ENCODE peak calls at places on chromosomes 12 and 14, in five cellular contexts. I, L, Y, T and Q are unnamed samples. For H3K4me1, the result is how much of the 10 kb centered on the place peaks cover.

GRCh38 chr14:69643430-69644200 is 32.2 kb downstream of the SUSD6 start:
- DNase-seq in L (peak), Y (no peak), T (no peak), I (peak), Q (peak)

GRCh38 chr12:108803428-108804105 is 53.8 kb downstream of the SSH1 start:
- DNase-seq in I (peak), L (peak), Y (peak), T (peak), Q (peak)

GRCh38 chr12:6612247-6612646 is 5.1 kb upstream of the CHD4 start:
- DNase-seq in L (no peak), T (no peak), I (no peak), Y (no peak), Q (no peak)

GRCh38 chr14:92513966-92514843 is 624 bp downstream of the RIN3 start:
- DNase-seq in T (peak), I (no peak), L (no peak), Y (peak), Q (no peak)

GRCh38 chr12:51517800-51518199 is 73.2 kb upstream of the SCN8A start:
- DNase-seq in Y (no peak), I (no peak), L (no peak), T (no peak), Q (no peak)

GRCh38 chr12:45553204-45553603 is 176.3 kb upstream of the ARID2 start:
- DNase-seq in L (no peak), I (peak), Y (no peak), T (no peak), Q (no peak)

GRCh38 chr12:121992059-121992879 is 29.4 kb upstream of the BCL7A start:
- DNase-seq in T (no peak), Y (peak), I (peak), L (no peak), Q (no peak)

GRCh38 chr12:62256408-62257079 is 3.7 kb upstream of the USP15 start:
- DNase-seq in T (no peak), I (no peak), L (no peak), Y (no peak), Q (no peak)

GRCh38 chr12:16605666-16606116 is 271 bp downstream of the LMO3 start:
- DNase-seq in I (peak), L (no peak), T (no peak), Y (peak), Q (peak)

GRCh38 chr12:49364989-49365388 is 2.3 kb upstream of the SPATS2 start:
- DNase-seq in T (no peak), L (no peak), Y (no peak), I (peak), Q (no peak)

GRCh38 chr14:80996049-80996901 is 40.9 kb downstream of the TSHR start:
- DNase-seq in Y (peak), I (peak), L (no peak), T (peak), Q (peak)

GRCh38 chr14:79037593-79037992 is 867.4 kb downstream of the NRXN3 start:
- DNase-seq in L (no peak), Y (no peak), T (no peak), I (no peak), Q (no peak)
- H3K4me1 ChIP-seq in L (under half), Y (under half), T (under half), I (under half), Q (under half)

GRCh38 chr14:60656755-60657608 is 7.7 kb upstream of the SIX1 start:
- DNase-seq in Y (peak), L (peak), T (peak), I (peak), Q (peak)

GRCh38 chr14:60658909-60659585 is 9.8 kb upstream of the SIX1 start:
- DNase-seq in T (no peak), I (peak), Y (no peak), L (no peak), Q (no peak)

GRCh38 chr14:60655898-60656754 is 6.8 kb upstream of the SIX1 start:
- DNase-seq in T (no peak), L (no peak), Y (no peak), I (no peak), Q (no peak)

GRCh38 chr14:60657609-60657983 is 8.3 kb upstream of the SIX1 start:
- DNase-seq in L (no peak), T (no peak), Y (no peak), I (no peak), Q (no peak)

DNA sequence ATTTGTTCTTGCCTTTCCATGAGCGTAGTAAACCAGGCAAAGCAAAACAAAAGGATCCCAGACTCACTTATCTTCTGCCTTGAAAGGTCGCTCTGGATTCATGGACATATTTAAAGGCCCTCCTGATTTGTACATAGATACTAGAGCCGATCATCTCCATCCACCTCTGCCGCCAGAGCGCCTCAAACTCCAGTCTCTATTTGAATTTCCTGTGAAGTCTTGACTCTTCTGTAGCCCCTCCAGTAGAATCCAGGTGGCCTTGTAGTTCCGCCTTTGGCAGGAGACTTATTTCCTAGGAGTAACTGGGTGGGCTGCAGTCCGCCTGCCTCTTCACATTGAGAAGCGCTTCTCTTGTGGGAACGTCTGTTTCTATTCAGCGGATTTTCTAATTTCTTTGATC is 8.8 kb upstream of the SIX1 start:
- DNase-seq in I (peak), Y (no peak), L (no peak), T (no peak), Q (no peak)
- H3K4me1 ChIP-seq in I (under half), Y (under half), L (under half), T (under half), Q (under half)

DNA sequence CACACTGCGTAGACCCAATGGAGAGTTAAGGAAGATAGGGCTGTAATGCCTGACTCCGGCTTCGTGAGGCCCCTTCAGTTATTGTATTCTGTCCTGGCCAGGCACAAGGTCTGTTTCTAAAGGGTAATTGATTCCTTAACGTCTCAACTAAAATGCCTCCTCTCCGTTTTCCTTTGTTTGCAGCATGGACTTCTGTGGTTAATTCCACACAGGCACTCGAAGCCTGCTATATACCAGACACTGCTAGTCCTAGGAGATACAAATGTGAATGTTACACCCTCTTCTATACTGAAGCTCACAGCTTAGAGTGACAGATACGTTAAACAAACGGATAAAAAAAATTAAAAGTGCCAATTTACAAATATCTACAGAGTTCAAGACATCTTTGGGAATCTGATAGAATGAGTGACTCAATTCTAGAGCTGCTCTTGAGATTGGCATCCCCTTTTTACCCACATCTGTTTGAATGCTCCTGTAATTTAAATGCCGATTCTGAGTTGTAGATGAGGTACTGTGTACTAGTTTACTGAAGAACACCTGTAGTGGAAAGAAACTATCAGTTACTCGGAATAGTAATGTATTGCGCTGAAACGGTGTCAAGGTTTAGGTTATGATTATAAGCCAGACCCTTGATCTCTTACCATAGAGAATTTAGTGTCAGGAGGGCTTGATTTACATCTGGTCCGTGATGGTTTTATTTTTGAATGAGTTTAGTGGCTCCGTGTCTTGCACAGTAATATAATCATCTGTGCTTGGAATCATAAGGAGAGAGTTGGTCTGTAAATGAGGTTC is 784 bp downstream of the PSMA6 start:
- DNase-seq in I (no peak), T (no peak), L (no peak), Y (no peak), Q (no peak)
- H3K4me1 ChIP-seq in I (under half), T (under half), L (half or more), Y (under half), Q (under half)

DNA sequence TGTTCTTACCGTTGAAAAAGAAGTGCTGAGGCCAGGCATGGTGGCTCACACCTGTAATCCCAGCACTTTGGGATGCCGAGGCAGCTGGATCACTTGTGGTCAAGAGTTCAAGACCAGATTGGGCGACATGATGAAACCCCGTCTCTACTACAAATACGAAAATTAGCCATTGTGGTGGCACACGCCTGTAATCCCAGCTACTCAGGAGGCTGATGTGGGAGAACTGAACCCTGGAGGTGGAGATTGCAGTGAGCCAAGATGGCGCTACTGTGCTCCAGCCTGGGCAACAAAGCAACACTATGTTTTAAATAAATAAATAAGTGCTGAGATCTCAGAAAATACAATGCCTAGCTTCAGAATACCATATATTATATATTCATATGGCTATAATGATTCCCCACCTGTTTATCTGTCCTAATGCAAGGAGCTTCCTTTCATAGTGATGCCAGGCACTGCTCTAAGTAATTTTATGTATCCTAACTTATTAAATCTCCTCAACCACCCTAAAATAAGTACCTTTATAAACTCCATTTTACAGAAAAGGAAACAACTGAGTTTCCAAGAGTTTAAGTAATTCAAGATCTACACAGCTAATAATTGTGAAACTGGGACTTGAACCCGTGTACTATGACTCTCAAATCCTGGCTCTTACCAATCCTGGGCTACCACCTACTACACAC is 7.3 kb downstream of the PHLDA1 start:
- DNase-seq in Y (no peak), I (peak), L (no peak), T (no peak), Q (no peak)
- H3K4me1 ChIP-seq in Y (under half), I (half or more), L (under half), T (under half), Q (under half)

DNA sequence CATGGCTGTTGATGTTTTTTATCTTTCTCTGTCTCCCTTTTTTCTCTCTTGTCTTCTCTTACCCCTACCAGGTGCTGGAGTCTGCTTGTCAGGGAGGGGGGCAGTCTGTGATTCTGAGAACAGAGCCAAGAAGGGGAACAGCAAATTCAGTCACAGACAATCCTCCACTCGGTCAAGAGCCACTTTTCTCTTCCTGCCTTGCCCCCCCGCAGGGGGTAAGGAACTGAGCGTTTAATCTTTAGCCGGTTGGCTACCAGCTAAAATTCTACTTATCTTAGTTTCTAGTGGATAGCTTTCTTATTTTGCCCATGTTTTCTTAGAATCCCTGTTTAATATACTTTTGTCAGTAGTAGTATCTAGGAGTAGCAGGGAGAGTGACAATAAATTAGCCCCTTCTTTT is 1.9 kb downstream of the RIMKLB start:
- DNase-seq in Y (no peak), I (no peak), L (no peak), T (no peak), Q (no peak)
- H3K4me1 ChIP-seq in Y (under half), I (under half), L (half or more), T (under half), Q (under half)

GRCh38 chr12:76694369-76694768 is 69.5 kb upstream of the ZDHHC17 start:
- DNase-seq in L (no peak), Y (no peak), I (no peak), T (no peak), Q (no peak)

GRCh38 chr12:76696186-76696585 is 67.7 kb upstream of the ZDHHC17 start:
- DNase-seq in Y (no peak), I (no peak), L (no peak), T (no peak), Q (no peak)

GRCh38 chr12:76698316-76698715 is 65.6 kb upstream of the ZDHHC17 start:
- DNase-seq in L (no peak), T (no peak), I (peak), Y (no peak), Q (no peak)

GRCh38 chr12:76698966-76699365 is 64.9 kb upstream of the ZDHHC17 start:
- DNase-seq in T (no peak), L (no peak), I (no peak), Y (no peak), Q (no peak)

DNA sequence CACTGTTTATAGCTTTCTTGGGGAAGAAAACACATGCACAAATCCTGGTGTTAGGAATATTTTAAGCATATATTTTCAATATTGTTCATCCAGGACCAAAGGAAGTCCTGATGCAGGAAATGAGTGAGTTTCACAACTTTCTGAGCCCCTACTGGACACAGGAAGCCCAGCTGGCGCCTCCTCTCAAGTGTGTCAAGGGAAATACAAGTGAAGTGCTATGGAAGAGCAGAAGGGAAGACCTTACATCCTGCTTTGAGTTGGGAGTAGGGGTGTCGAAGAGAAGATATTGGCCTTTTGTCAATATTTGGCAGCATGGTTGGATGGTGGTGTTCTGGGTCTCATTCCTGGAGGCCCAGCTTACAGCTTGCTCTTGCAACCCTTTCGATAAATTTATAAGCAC is 66.1 kb upstream of the ZDHHC17 start:
- DNase-seq in L (no peak), T (no peak), I (no peak), Y (no peak), Q (no peak)
- H3K4me1 ChIP-seq in L (under half), T (under half), I (under half), Y (under half), Q (under half)

DNA sequence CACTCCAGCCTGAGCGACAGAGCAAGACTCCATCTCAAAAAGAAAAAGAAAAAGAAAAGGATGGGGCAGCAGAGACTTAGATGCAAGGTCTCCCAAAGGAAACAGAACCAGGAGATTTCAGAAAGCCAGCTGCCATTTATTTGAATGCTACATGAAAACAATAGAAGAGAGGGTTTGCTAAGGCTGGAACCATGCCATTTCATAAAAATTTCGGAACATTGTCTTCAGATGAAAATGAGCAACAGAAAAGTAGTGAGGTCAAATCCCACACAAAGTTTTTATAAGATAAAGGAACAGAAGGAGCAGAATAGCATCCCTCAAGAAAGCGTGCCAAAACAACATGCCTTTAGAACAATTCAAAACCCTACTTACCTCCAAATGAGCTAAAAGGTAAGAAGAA is 175.3 kb downstream of the ETV6 start:
- DNase-seq in I (no peak), T (no peak), L (no peak), Y (no peak), Q (no peak)
- H3K4me1 ChIP-seq in I (under half), T (under half), L (half or more), Y (half or more), Q (under half)

GRCh38 chr12:81207173-81207572 is 129.3 kb downstream of the ACSS3 start:
- DNase-seq in T (no peak), L (no peak), I (no peak), Y (no peak), Q (no peak)
- H3K4me1 ChIP-seq in T (under half), L (under half), I (under half), Y (under half), Q (under half)

GRCh38 chr12:128820723-128821432 is 2.9 kb downstream of the SLC15A4 start:
- DNase-seq in I (no peak), T (no peak), Y (no peak), L (peak), Q (no peak)

GRCh38 chr12:128823216-128823915 is 392 bp downstream of the SLC15A4 start:
- DNase-seq in Y (peak), I (peak), L (no peak), T (no peak), Q (peak)

GRCh38 chr12:128827724-128828123 is 4.0 kb upstream of the SLC15A4 start:
- DNase-seq in L (peak), I (no peak), T (no peak), Y (no peak), Q (no peak)

GRCh38 chr12:128825845-128826244 is 2.1 kb upstream of the SLC15A4 start:
- DNase-seq in Y (no peak), I (no peak), T (no peak), L (peak), Q (no peak)

GRCh38 chr12:128823916-128824839 is at the start of gene SLC15A4:
- DNase-seq in T (peak), L (peak), I (peak), Y (peak), Q (peak)
- H3K4me1 ChIP-seq in T (under half), L (half or more), I (under half), Y (under half), Q (under half)

GRCh38 chr14:90809530-90810312 is 6.5 kb downstream of the TTC7B start:
- DNase-seq in Y (no peak), L (no peak), I (no peak), T (no peak), Q (no peak)

GRCh38 chr14:90808759-90809529 is 7.3 kb downstream of the TTC7B start:
- DNase-seq in Y (no peak), I (no peak), L (no peak), T (no peak), Q (no peak)

GRCh38 chr14:90805662-90806548 is 10.3 kb downstream of the TTC7B start:
- DNase-seq in Y (no peak), T (no peak), L (no peak), I (no peak), Q (no peak)

GRCh38 chr14:90804776-90805391 is 11.3 kb downstream of the TTC7B start:
- DNase-seq in L (no peak), T (no peak), I (no peak), Y (no peak), Q (no peak)

DNA sequence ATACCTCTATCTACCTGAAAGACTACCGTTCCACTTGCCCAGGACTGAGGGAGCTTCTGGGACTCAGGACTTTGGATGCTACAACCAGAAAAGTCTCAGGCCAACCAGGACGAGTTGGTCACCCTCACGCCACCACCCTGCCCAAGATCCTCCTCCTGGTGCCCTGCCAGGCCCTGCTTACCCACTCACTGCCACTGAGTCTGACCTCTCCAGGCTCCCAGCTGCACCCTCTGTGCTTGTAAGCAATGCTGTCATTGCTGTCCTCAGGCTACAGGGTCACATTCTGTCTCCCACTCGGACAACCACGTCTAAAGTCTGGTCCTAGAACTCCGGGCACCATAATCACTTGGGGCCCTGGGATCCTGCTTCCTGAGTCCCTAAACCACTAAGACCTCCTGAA is 9.2 kb downstream of the TTC7B start:
- DNase-seq in T (no peak), I (no peak), L (no peak), Y (no peak), Q (no peak)
- H3K4me1 ChIP-seq in T (under half), I (under half), L (half or more), Y (under half), Q (under half)